ENCODE peak calls at places on chromosomes 11 and 22, in ten cellular contexts. V is HAP-1; N is activated CD4-positive, CD25-positive, alpha-beta regulatory T cell; Y is LoVo; B is stimulated activated CD8-positive, alpha-beta memory T cell treated with anti-CD3 and anti-CD28 coated beads, Interleukin-2, amount 100 ng/mL, for 1 hour; M is stimulated activated CD4-positive, alpha-beta T cell treated with anti-CD3 and anti-CD28 coated beads, TNF-alpha, amount 100 ng/mL, for 1 hour; G is Calu3; Z is GM12865; D is NCI-H69; T is astrocyte of the spinal cord. W is an unnamed sample.

GRCh38 chr11:101128571-101129202 is 926 bp downstream of the PGR start:
- DNase-seq in G (no peak), B (no peak), M (no peak), V (no peak), N (no peak), D (no peak), Z (no peak), T (no peak), Y (no peak), W (no peak)

GRCh38 chr11:11659567-11660341 is 37.9 kb upstream of the GALNT18 start:
- DNase-seq in B (no peak), V (no peak), D (peak; percentile 86), T (no peak), G (no peak), M (no peak), N (no peak), Y (no peak), Z (peak; percentile 4), W (peak; percentile 7)

GRCh38 chr11:64663656-64664055 is 59.3 kb downstream of the NRXN2 start:
- DNase-seq in Y (no peak), T (no peak), G (no peak), D (no peak), V (no peak), M (no peak), Z (no peak), N (no peak), B (no peak), W (no peak)

GRCh38 chr11:8777907-8778767 is 95.5 kb downstream of the RPL27A start:
- DNase-seq in V (no peak), Z (peak; percentile 57), G (no peak), N (no peak), M (no peak), Y (no peak), D (peak; percentile 35), T (peak; percentile 66), B (no peak), W (no peak)

GRCh38 chr22:41043727-41044126 is 48.7 kb upstream of the EP300 start:
- DNase-seq in M (no peak), Z (no peak), V (no peak), T (no peak), Y (no peak), B (no peak), G (no peak), D (no peak), N (no peak), W (no peak)

GRCh38 chr11:67695606-67696005 is 21.2 kb upstream of the ALDH3B2 start:
- DNase-seq in D (no peak), M (no peak), T (no peak), V (no peak), B (no peak), G (no peak), Y (no peak), N (no peak), Z (no peak), W (no peak)

GRCh38 chr11:70036971-70037882 is 40.9 kb upstream of the ANO1 start:
- DNase-seq in D (no peak), M (no peak), N (no peak), B (no peak), Z (no peak), Y (no peak), T (no peak), G (no peak), V (no peak), W (no peak)

GRCh38 chr11:44993971-44994705 is 43.5 kb upstream of the TP53I11 start:
- DNase-seq in N (no peak), D (peak; percentile 89), M (no peak), V (no peak), G (no peak), B (no peak), Z (no peak), T (no peak), Y (no peak), W (no peak)

GRCh38 chr11:116130122-116130521 is 625.9 kb upstream of the CADM1 start:
- DNase-seq in G (no peak), Z (no peak), D (peak; percentile 58), B (no peak), Y (no peak), V (no peak), T (no peak), N (no peak), M (no peak), W (no peak)

GRCh38 chr11:1734571-1735081 is 15.8 kb downstream of the IFITM10 start:
- DNase-seq in T (no peak), G (no peak), N (no peak), D (no peak), B (no peak), Z (no peak), Y (no peak), V (no peak), M (no peak), W (no peak)

GRCh38 chr11:124745835-124746620 is 6.0 kb downstream of the VSIG2 start:
- DNase-seq in Y (peak; percentile 52), D (peak; percentile 56), M (no peak), Z (peak; percentile 37), T (no peak), N (no peak), V (no peak), G (no peak), B (no peak), W (no peak)

GRCh38 chr11:60944504-60945294 is 7.3 kb downstream of the SLC15A3 start:
- DNase-seq in M (no peak), Z (peak; percentile 59), B (no peak), T (no peak), G (no peak), V (no peak), D (peak; percentile 17), Y (no peak), N (no peak), W (no peak)

GRCh38 chr11:43523632-43524031 is 156.9 kb upstream of the HSD17B12 start:
- DNase-seq in Z (peak; percentile 11), D (no peak), G (no peak), N (no peak), M (no peak), T (no peak), Y (no peak), V (no peak), B (no peak), W (no peak)

GRCh38 chr11:79296113-79296512 is 144.7 kb downstream of the TENM4 start:
- DNase-seq in B (no peak), N (no peak), Y (no peak), T (no peak), M (no peak), V (peak; percentile 60), D (peak; percentile 47), G (no peak), Z (no peak), W (no peak)

GRCh38 chr11:71286701-71287643 is 34.6 kb upstream of the SHANK2 start:
- DNase-seq in Y (peak; percentile 15), T (peak; percentile 97), M (no peak), D (no peak), V (no peak), Z (no peak), B (no peak), N (no peak), G (peak; percentile 67), W (peak; percentile 70)

GRCh38 chr11:11142359-11142758 is 210.7 kb downstream of the CSNK2A3 start:
- DNase-seq in D (no peak), T (no peak), V (no peak), B (no peak), Y (no peak), N (no peak), Z (no peak), G (no peak), M (no peak), W (no peak)

W was measured in SW480.